ENCODE peak calls at places on chromosomes 3 and 15, in four cellular contexts. N is stromal cell of bone marrow, Y is HEK293T, R is NCI-H1092. C is an unnamed sample.

GRCh38 chr3:187196573-187197094 is 652 bp upstream of the RTP1 start:
- DNase-seq in R (no peak), N (no peak), Y (no peak), C (no peak)

GRCh38 chr3:99526927-99527326 is 111.5 kb upstream of the COL8A1 start:
- DNase-seq in N (no peak), R (no peak), Y (no peak), C (no peak)

GRCh38 chr3:15300318-15301078 is 31.9 kb downstream of the SH3BP5 start:
- DNase-seq in Y (no peak), R (no peak), N (peak), C (peak)

GRCh38 chr3:9908286-9908685 is 5.6 kb downstream of the IL17RE start:
- DNase-seq in R (no peak), Y (no peak), N (no peak), C (no peak)

GRCh38 chr3:9161298-9161697 is 88.1 kb downstream of the SRGAP3 start:
- DNase-seq in Y (no peak), R (no peak), N (no peak), C (no peak)

GRCh38 chr3:150177673-150178378 is 207.1 kb upstream of the PFN2 start:
- DNase-seq in N (peak), R (no peak), Y (no peak), C (peak)

GRCh38 chr3:171875923-171876412 is 32.8 kb downstream of the TMEM212 start:
- DNase-seq in N (peak), Y (no peak), R (no peak), C (peak)

GRCh38 chr15:59221479-59221878 is 14.8 kb downstream of the LDHAL6B start:
- DNase-seq in R (no peak), N (no peak), Y (no peak), C (no peak)

GRCh38 chr15:72835289-72835890 is 51.8 kb upstream of the ADPGK start:
- DNase-seq in R (no peak), N (no peak), Y (peak), C (peak)

GRCh38 chr3:120338517-120338916 is 10.6 kb downstream of the LRRC58 start:
- DNase-seq in Y (no peak), N (no peak), R (no peak), C (no peak)

GRCh38 chr3:59101091-59101738 is 51.4 kb upstream of the CFAP20DC start:
- DNase-seq in Y (no peak), R (no peak), N (peak), C (no peak)

GRCh38 chr15:52261026-52261425 is 34.6 kb downstream of the MYO5C start:
- DNase-seq in R (no peak), Y (no peak), N (no peak), C (no peak)

GRCh38 chr3:13600950-13601691 is 52.2 kb downstream of the FBLN2 start:
- DNase-seq in N (peak), Y (no peak), R (no peak), C (peak)

GRCh38 chr3:138681463-138682215 is 73.1 kb downstream of the FAIM start:
- DNase-seq in R (no peak), N (no peak), Y (no peak), C (no peak)

GRCh38 chr3:44825264-44825925 is 36.3 kb upstream of the TMEM42 start:
- DNase-seq in R (no peak), N (peak), Y (no peak), C (peak)

GRCh38 chr3:55556622-55557531 is 69.8 kb upstream of the WNT5A start:
- DNase-seq in N (peak), R (no peak), Y (no peak), C (no peak)

GRCh38 chr15:73885954-73886700 is 12.8 kb downstream of the TBC1D21 start:
- DNase-seq in Y (no peak), N (no peak), R (no peak), C (no peak)

GRCh38 chr15:74011610-74012009 is 17.1 kb downstream of the PML start:
- DNase-seq in Y (no peak), N (no peak), R (no peak), C (no peak)

GRCh38 chr15:96889734-96890480 is 559.4 kb downstream of the NR2F2 start:
- DNase-seq in Y (no peak), R (no peak), N (no peak), C (peak)

GRCh38 chr3:105676621-105677300 is 192.1 kb downstream of the CBLB start:
- DNase-seq in N (no peak), Y (no peak), R (no peak), C (no peak)

GRCh38 chr15:98980899-98981228 is 26.7 kb downstream of the PGPEP1L start:
- DNase-seq in Y (no peak), R (no peak), N (no peak), C (no peak)

GRCh38 chr3:114619771-114620170 is 325.9 kb downstream of the TIGIT start:
- DNase-seq in Y (no peak), R (no peak), N (no peak), C (no peak)

GRCh38 chr3:72341943-72342342 is 506.3 kb downstream of the SHQ1 start:
- DNase-seq in R (no peak), N (no peak), Y (no peak), C (no peak)

GRCh38 chr3:135099734-135100348 is 304.8 kb downstream of the EPHB1 start:
- DNase-seq in N (no peak), R (no peak), Y (no peak), C (no peak)

GRCh38 chr3:13507791-13508339 is 27.8 kb downstream of the HDAC11 start:
- DNase-seq in N (no peak), R (no peak), Y (no peak), C (no peak)

GRCh38 chr3:134056464-134056891 is 26.8 kb upstream of the SLCO2A1 start:
- DNase-seq in Y (no peak), R (no peak), N (no peak), C (no peak)

GRCh38 chr15:52254331-52254730 is 41.3 kb downstream of the MYO5C start:
- DNase-seq in Y (no peak), N (no peak), R (no peak), C (no peak)

GRCh38 chr15:33032053-33032452 is 162.5 kb downstream of the FMN1 start:
- DNase-seq in N (no peak), Y (no peak), R (no peak), C (no peak)

GRCh38 chr15:52193791-52194190 is 2.6 kb upstream of the GNB5 start:
- DNase-seq in Y (no peak), R (no peak), N (no peak), C (no peak)

GRCh38 chr3:87810427-87810826 is 248.4 kb downstream of the CGGBP1 start:
- DNase-seq in R (no peak), N (peak), Y (no peak), C (no peak)

GRCh38 chr3:17420668-17421067 is 321.8 kb downstream of the TBC1D5 start:
- DNase-seq in Y (no peak), R (peak), N (no peak), C (no peak)

GRCh38 chr3:39000008-39000450 is 51.7 kb downstream of the SCN11A start:
- DNase-seq in N (peak), Y (peak), R (peak), C (peak)

GRCh38 chr15:68620721-68621528 is 42.1 kb downstream of the CORO2B start:
- DNase-seq in Y (no peak), N (peak), R (peak), C (no peak)

C was measured in ACHN.